ENCODE peak calls at places on chromosomes 2 and 18, in seven cellular contexts. W is colonic mucosa, G is right lobe of liver, I is body of pancreas, F is fibroblast of villous mesenchyme, K is AG10803, M is tibial nerve. V is an unnamed sample.

GRCh38 chr2:54964271-54964670 is 86.0 kb downstream of the RTN4 start:
- DNase-seq in W (no peak), G (no peak), I (no peak), F (no peak), K (peak; percentile 39), M (no peak), V (no peak)

GRCh38 chr18:40250218-40250617 is 1704.8 kb upstream of the PIK3C3 start:
- DNase-seq in W (no peak), G (no peak), I (no peak), F (no peak), K (no peak), M (no peak), V (no peak)

GRCh38 chr2:84640386-84640785 is 124.1 kb downstream of the DNAH6 start:
- DNase-seq in W (no peak), G (no peak), I (no peak), F (no peak), K (no peak), M (no peak), V (no peak)

GRCh38 chr18:69216390-69216789 is 184.3 kb upstream of the DOK6 start:
- DNase-seq in W (no peak), G (no peak), I (no peak), F (no peak), K (no peak), M (no peak), V (no peak)

GRCh38 chr2:3214827-3215404 is 162.7 kb downstream of the EIPR1 start:
- DNase-seq in W (no peak), G (no peak), I (no peak), F (no peak), K (no peak), M (no peak), V (no peak)

GRCh38 chr2:203718087-203718486 is 11.6 kb downstream of the CD28 start:
- DNase-seq in W (no peak), G (no peak), I (no peak), F (no peak), K (no peak), M (no peak), V (peak; percentile 51)

GRCh38 chr2:195710407-195710806 is 53.4 kb downstream of the SLC39A10 start:
- DNase-seq in W (no peak), G (no peak), I (no peak), F (peak; percentile 86), K (peak; percentile 17), M (no peak), V (peak; percentile 40)

GRCh38 chr2:173053043-173053699 is 22.5 kb upstream of the MAP3K20 start:
- DNase-seq in W (no peak), G (no peak), I (no peak), F (no peak), K (peak; percentile 47), M (no peak), V (no peak)

GRCh38 chr2:30366199-30366691 is 80.8 kb upstream of the LCLAT1 start:
- DNase-seq in W (no peak), G (no peak), I (no peak), F (no peak), K (peak; percentile 63), M (no peak), V (no peak)

GRCh38 chr2:120985174-120985996 is 249.7 kb downstream of the GLI2 start:
- DNase-seq in W (no peak), G (no peak), I (peak; percentile 2), F (no peak), K (no peak), M (no peak), V (no peak)

GRCh38 chr2:141554810-141555209 is 576.0 kb downstream of the LRP1B start:
- DNase-seq in W (no peak), G (no peak), I (no peak), F (peak; percentile 24), K (peak; percentile 37), M (no peak), V (peak; percentile 64)

GRCh38 chr2:235017441-235017840 is 65.6 kb downstream of the SH3BP4 start:
- DNase-seq in W (no peak), G (no peak), I (no peak), F (no peak), K (no peak), M (no peak), V (no peak)

GRCh38 chr18:49460958-49461601 is 635 bp upstream of the DYM start:
- DNase-seq in W (no peak), G (no peak), I (no peak), F (peak; percentile 42), K (peak; percentile 63), M (no peak), V (peak; percentile 47)

GRCh38 chr2:177254433-177255226 is 9.9 kb downstream of the NFE2L2 start:
- DNase-seq in W (peak; percentile 87), G (no peak), I (peak; percentile 62), F (no peak), K (peak; percentile 23), M (no peak), V (peak; percentile 48)
- H3K4me3 ChIP-seq in W (no peak overlapping the region), G (no peak overlapping the region), I (no peak overlapping the region), F (no peak overlapping the region), K (no peak overlapping the region), M (no peak overlapping the region), V (no peak overlapping the region)

GRCh38 chr2:143850084-143850483 is 669.8 kb downstream of the ZEB2 start:
- DNase-seq in W (no peak), G (no peak), I (no peak), F (no peak), K (no peak), M (no peak), V (no peak)

GRCh38 chr2:143847257-143847656 is 672.7 kb downstream of the ZEB2 start:
- DNase-seq in W (no peak), G (no peak), I (no peak), F (peak; percentile 24), K (no peak), M (no peak), V (no peak)

GRCh38 chr2:143856973-143857372 is 662.9 kb downstream of the ZEB2 start:
- DNase-seq in W (no peak), G (no peak), I (no peak), F (no peak), K (peak; percentile 38), M (no peak), V (no peak)

DNA sequence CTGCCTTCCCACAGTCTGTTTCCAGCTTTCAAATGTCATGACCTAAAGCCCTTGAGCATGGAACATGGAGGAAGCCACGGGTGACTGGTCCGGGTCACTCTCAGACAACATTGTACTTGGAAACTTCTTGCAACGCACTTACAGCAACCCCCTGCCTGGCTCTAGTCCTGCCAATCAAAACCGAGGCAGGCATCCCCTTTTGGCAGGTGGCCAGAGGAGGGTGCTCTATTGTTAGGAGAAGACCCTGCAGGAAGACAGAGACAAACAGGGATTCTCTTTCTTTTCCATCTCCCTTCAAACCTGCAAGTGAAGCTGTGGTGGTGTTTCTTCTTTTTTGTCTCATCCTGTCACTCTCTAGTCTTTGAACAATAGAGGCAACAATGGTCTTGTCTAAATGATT is 667.2 kb downstream of the ZEB2 start:
- DNase-seq in W (no peak), G (no peak), I (no peak), F (no peak), K (no peak), M (no peak), V (no peak)
- TF ChIP-seq CTCF in W (no peak), G (no peak), I (no peak), F (no peak), K (no peak), M (no peak), V (no peak)

GRCh38 chr2:231396058-231396821 is 730 bp downstream of the B3GNT7 start:
- DNase-seq in W (no peak), G (no peak), I (no peak), F (no peak), K (no peak), M (no peak), V (no peak)
- H3K4me3 ChIP-seq in W (peak overlapping the region; percentile 77), G (peak overlapping the region; percentile 26), I (peak overlapping the region; percentile 85), F (peak overlapping the region; percentile 29), K (no peak overlapping the region), M (peak overlapping the region; percentile 16), V (no peak overlapping the region)

DNA sequence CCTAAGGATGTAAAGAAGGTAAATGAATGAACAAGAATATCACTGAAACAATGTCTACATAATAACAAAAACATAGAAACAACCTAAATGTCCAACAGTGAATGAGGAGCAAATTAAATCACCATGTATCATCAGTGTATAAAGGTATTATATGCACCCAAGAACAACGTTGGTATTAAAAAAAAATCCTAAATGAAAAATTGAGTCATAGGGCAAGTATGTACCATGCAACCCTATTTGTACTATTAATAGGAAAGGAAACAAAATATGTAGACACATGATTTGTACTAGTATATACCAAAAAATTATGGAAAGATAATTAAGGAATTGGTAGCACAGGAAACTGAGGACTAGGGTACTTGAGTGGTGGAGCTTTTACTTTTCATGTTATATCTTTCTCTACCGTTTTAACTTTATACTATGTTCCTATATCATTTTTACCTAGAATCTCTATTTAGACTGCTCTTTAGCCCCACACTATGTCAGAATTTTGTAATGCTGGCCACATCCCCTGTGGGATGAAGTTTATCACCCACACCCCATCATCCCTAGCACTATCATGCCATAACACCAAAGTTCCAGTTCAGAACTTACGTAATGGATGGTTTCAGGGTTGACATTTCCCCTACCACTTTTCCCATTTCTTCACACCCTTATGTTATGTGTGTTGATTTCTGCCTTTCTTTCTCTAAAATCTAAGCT is 25.6 kb downstream of the IKZF2 start:
- DNase-seq in W (no peak), G (no peak), I (no peak), F (no peak), K (no peak), M (no peak), V (no peak)
- TF ChIP-seq CTCF in W (no peak), G (no peak), I (no peak), F (no peak), K (no peak), M (no peak), V (no peak)